ENCODE peak calls at places on chromosome 2, in ten cellular contexts. N, Q, T, G, A, E, O, K, P and R are unnamed samples.

GRCh38 chr2:128455710-128456050 is 137.0 kb upstream of the HS6ST1 start:
- DNase-seq in T (no peak), P (no peak), K (no peak), Q (no peak), O (no peak), G (no peak), N (no peak), A (no peak), E (no peak), R (no peak)

GRCh38 chr2:224345492-224345891 is 56.4 kb downstream of the FAM124B start:
- DNase-seq in G (no peak), N (no peak), A (no peak), Q (no peak), T (no peak), K (no peak), P (no peak), O (no peak), E (no peak), R (no peak)

GRCh38 chr2:180450841-180451240 is 443.7 kb upstream of the CWC22 start:
- DNase-seq in T (no peak), G (no peak), Q (no peak), N (no peak), A (no peak), E (no peak), K (no peak), P (no peak), O (no peak), R (no peak)

GRCh38 chr2:98472132-98472650 is 27.5 kb downstream of the INPP4A start:
- DNase-seq in N (no peak), A (no peak), T (no peak), E (no peak), Q (no peak), O (no peak), K (no peak), G (no peak), P (no peak), R (no peak)

GRCh38 chr2:217966399-217967068 is 36.3 kb downstream of the TNS1 start:
- DNase-seq in E (no peak), O (no peak), N (no peak), Q (no peak), A (no peak), K (no peak), G (no peak), P (peak; percentile 53), T (peak; percentile 25), R (peak; percentile 68)

GRCh38 chr2:73993376-73993775 is 8.7 kb downstream of the TET3 start:
- DNase-seq in E (no peak), T (no peak), O (no peak), A (no peak), K (no peak), P (no peak), N (no peak), Q (no peak), G (no peak), R (no peak)

GRCh38 chr2:10911291-10912075 is at the start of gene KCNF1:
- DNase-seq in N (no peak), Q (peak; percentile 32), A (no peak), T (peak; percentile 62), K (peak; percentile 83), P (peak; percentile 60), E (no peak), O (no peak), G (no peak), R (peak; percentile 53)

GRCh38 chr2:229348135-229348534 is 77.0 kb upstream of the PID1 start:
- DNase-seq in K (peak; percentile 93), N (peak; percentile 66), G (no peak), Q (no peak), O (no peak), E (no peak), P (peak; percentile 76), A (no peak), T (no peak), R (peak; percentile 49)

GRCh38 chr2:200226652-200227426 is 79.7 kb upstream of the SPATS2L start:
- DNase-seq in Q (no peak), K (no peak), T (no peak), O (no peak), P (no peak), N (no peak), E (no peak), G (no peak), A (no peak), R (no peak)

GRCh38 chr2:102485151-102485769 is 12.2 kb downstream of the SLC9A4 start:
- DNase-seq in G (no peak), Q (no peak), T (no peak), O (no peak), E (no peak), A (no peak), N (no peak), P (no peak), K (no peak), R (peak; percentile 13)

GRCh38 chr2:181077128-181077709 is 96.8 kb downstream of the UBE2E3 start:
- DNase-seq in K (peak; percentile 70), E (no peak), G (no peak), N (peak; percentile 16), A (no peak), T (no peak), O (no peak), Q (peak; percentile 22), P (peak; percentile 75), R (peak; percentile 79)

GRCh38 chr2:62370304-62371250 is 135.4 kb downstream of the TMEM17 start:
- DNase-seq in A (no peak), N (no peak), O (no peak), G (no peak), Q (no peak), T (no peak), E (no peak), K (no peak), P (no peak), R (no peak)

GRCh38 chr2:8805278-8806045 is 32.0 kb downstream of the KIDINS220 start:
- DNase-seq in Q (no peak), K (peak; percentile 11), T (no peak), N (no peak), P (no peak), G (no peak), O (no peak), A (no peak), E (no peak), R (no peak)

GRCh38 chr2:69766014-69766413 is 24.1 kb downstream of the ANXA4 start:
- DNase-seq in N (no peak), G (no peak), A (no peak), K (no peak), Q (no peak), P (no peak), T (no peak), O (no peak), E (no peak), R (no peak)

GRCh38 chr2:69768789-69769188 is 26.9 kb downstream of the ANXA4 start:
- DNase-seq in N (no peak), G (no peak), Q (no peak), P (no peak), E (no peak), T (no peak), K (no peak), A (no peak), O (no peak), R (no peak)

GRCh38 chr2:69764286-69765058 is 22.5 kb downstream of the ANXA4 start:
- DNase-seq in N (no peak), E (no peak), P (no peak), T (no peak), G (peak; percentile 55), Q (peak; percentile 74), A (no peak), K (peak; percentile 72), O (no peak), R (no peak)

GRCh38 chr2:69768217-69768616 is 26.3 kb downstream of the ANXA4 start:
- DNase-seq in N (no peak), E (no peak), K (no peak), A (no peak), O (no peak), P (no peak), T (no peak), Q (no peak), G (peak; percentile 18), R (no peak)

GRCh38 chr2:69767034-69767433 is 25.1 kb downstream of the ANXA4 start:
- DNase-seq in A (no peak), Q (no peak), N (peak; percentile 71), G (no peak), E (peak; percentile 79), O (no peak), T (no peak), K (peak; percentile 96), P (peak; percentile 60), R (peak; percentile 77)
- H3K4me3 ChIP-seq in A (no peak overlapping the region), Q (no peak overlapping the region), N (no peak overlapping the region), G (no peak overlapping the region), E (no peak overlapping the region), O (no peak overlapping the region), T (no peak overlapping the region), K (no peak overlapping the region), P (no peak overlapping the region), R (no peak overlapping the region)

DNA sequence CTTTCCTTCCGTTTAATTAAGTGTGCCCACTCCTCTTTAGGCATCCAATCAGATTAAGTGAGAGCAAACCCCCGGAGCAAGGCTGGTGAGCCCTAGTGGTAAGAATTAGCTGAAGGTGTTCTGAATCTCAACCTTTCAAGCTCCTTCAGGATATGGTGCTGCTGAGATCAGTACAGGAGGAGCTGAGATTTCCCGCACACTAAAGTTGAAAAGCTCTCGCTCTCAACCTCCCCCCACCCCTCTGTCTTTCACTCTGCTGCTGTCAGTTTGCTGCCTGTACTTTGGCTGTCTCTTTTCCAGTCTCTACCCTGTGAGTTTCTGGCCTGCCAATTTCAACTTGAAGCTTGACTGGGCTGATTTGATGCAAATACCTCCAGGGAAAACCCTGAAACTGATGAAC is 15.7 kb downstream of the ZEB2 start:
- DNase-seq in E (no peak), T (no peak), K (peak; percentile 37), P (no peak), G (no peak), N (no peak), Q (no peak), O (no peak), A (no peak), R (no peak)
- TF ChIP-seq CTCF in E (peak; percentile 38), T (no peak), K (peak; percentile 5), P (no peak), G (no peak), N (no peak), Q (no peak), O (no peak), A (no peak), R (peak; percentile 42)

GRCh38 chr2:136205615-136206014 is 87.7 kb upstream of the CXCR4 start:
- DNase-seq in P (no peak), O (no peak), E (no peak), N (no peak), G (no peak), A (no peak), T (no peak), Q (no peak), K (no peak), R (no peak)
- H3K4me3 ChIP-seq in P (no peak overlapping the region), O (no peak overlapping the region), E (no peak overlapping the region), N (no peak overlapping the region), G (no peak overlapping the region), A (no peak overlapping the region), T (no peak overlapping the region), Q (no peak overlapping the region), K (no peak overlapping the region), R (no peak overlapping the region)

DNA sequence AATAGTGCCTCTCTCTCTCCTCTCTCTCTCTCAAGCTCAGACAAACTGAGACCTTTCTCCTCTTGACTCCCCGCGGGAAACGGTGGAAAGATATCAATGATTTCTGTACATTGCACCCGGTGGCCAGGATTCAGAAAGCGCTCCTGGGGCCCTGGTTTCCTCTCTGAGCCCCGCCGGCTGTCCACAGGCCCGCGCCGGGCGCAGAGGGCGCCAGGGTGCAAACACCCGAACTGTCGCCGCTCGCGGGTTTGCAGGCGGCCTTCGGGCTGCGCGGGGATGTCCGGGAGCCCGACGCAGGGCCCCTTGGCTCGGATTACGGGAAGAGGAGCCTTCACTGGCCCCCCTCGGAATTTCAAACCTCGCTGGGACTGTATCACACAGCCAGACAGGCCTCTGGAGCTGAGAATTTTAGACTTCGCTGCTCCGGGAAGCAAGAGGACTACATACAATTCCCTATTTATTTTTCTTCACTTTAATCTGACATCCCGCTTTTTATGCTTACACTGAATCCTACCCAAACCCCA is 5.2 kb upstream of the EN1 start:
- DNase-seq in G (no peak), K (peak; percentile 22), N (no peak), T (no peak), O (no peak), Q (no peak), P (no peak), A (no peak), E (no peak), R (no peak)
- TF ChIP-seq CTCF in G (no peak), K (no peak), N (no peak), T (no peak), O (no peak), Q (no peak), P (no peak), A (no peak), E (no peak), R (no peak)